ENCODE peak calls at places on chromosomes 3 and 15, in five cellular contexts. S is esophagus squamous epithelium, X is activated T-helper 1 cell treated with Interleukin-2 at 50 U/mL for 16 hours, M is glutamatergic neuron, O is lower lobe of right lung. P is an unnamed sample.

GRCh38 chr3:41199866-41200668 is 762 bp downstream of the CTNNB1 start:
- DNase-seq in O (peak), X (peak), S (no peak), M (no peak), P (peak)

GRCh38 chr15:47796339-47796738 is 79.0 kb downstream of the SEMA6D start:
- DNase-seq in O (no peak), S (no peak), M (no peak), X (no peak), P (no peak)

GRCh38 chr3:113898892-113899291 is 48.9 kb upstream of the ZDHHC23 start:
- DNase-seq in O (no peak), X (no peak), S (no peak), M (no peak), P (no peak)

GRCh38 chr15:33111051-33111451 is 83.5 kb downstream of the FMN1 start:
- DNase-seq in X (no peak), S (no peak), O (no peak), M (no peak), P (no peak)

GRCh38 chr3:45163481-45163880 is 17.3 kb upstream of the CDCP1 start:
- DNase-seq in O (no peak), S (no peak), M (no peak), X (no peak), P (no peak)

GRCh38 chr3:49313902-49314676 is 25.8 kb downstream of the USP4 start:
- DNase-seq in M (no peak), S (no peak), X (no peak), O (no peak), P (no peak)

GRCh38 chr3:50168388-50168787 is 13.3 kb downstream of the SEMA3F start:
- DNase-seq in X (no peak), S (no peak), O (no peak), M (no peak), P (no peak)

GRCh38 chr15:98400120-98400519 is 248.2 kb upstream of the IGF1R start:
- DNase-seq in S (no peak), X (no peak), O (no peak), M (no peak), P (no peak)

GRCh38 chr3:182027366-182027765 is 315.6 kb downstream of the SOX2 start:
- DNase-seq in O (no peak), S (no peak), X (no peak), M (no peak), P (no peak)

GRCh38 chr15:34018021-34018645 is 20.9 kb downstream of the AVEN start:
- DNase-seq in M (no peak), X (no peak), S (no peak), O (no peak), P (no peak)

GRCh38 chr3:163914567-163914966 is 1163.7 kb downstream of the SI start:
- DNase-seq in O (no peak), S (no peak), M (no peak), X (no peak), P (no peak)

GRCh38 chr15:59299919-59300617 is 72.6 kb downstream of the MYO1E start:
- DNase-seq in S (peak), O (peak), M (no peak), X (peak), P (peak)

GRCh38 chr3:13966302-13966701 is 86.4 kb upstream of the WNT7A start:
- DNase-seq in X (no peak), O (no peak), S (no peak), M (no peak), P (no peak)

GRCh38 chr3:46667657-46668056 is 25.8 kb downstream of the ALS2CL start:
- DNase-seq in M (no peak), S (no peak), O (peak), X (no peak), P (peak)

GRCh38 chr3:45993421-45994027 is 2.1 kb downstream of the FYCO1 start:
- DNase-seq in M (no peak), O (no peak), X (peak), S (no peak), P (no peak)

GRCh38 chr3:196186661-196187573 is 24.3 kb downstream of the ZDHHC19 start:
- DNase-seq in M (peak), X (no peak), O (no peak), S (no peak), P (no peak)

GRCh38 chr3:56693750-56694149 is 10.7 kb upstream of the TASOR start:
- DNase-seq in M (no peak), S (no peak), O (peak), X (no peak), P (no peak)

GRCh38 chr3:55000546-55000945 is 72.7 kb upstream of the LRTM1 start:
- DNase-seq in S (no peak), M (peak), O (no peak), X (no peak), P (no peak)

GRCh38 chr3:177468816-177469590 is 271.7 kb upstream of the TBL1XR1 start:
- DNase-seq in M (no peak), X (no peak), S (no peak), O (no peak), P (no peak)

GRCh38 chr15:74400915-74401757 is 32.6 kb downstream of the SEMA7A start:
- DNase-seq in M (no peak), X (no peak), O (no peak), S (no peak), P (no peak)

GRCh38 chr15:57092252-57092651 is 173.8 kb downstream of the TCF12 start:
- DNase-seq in X (no peak), M (no peak), S (no peak), O (no peak), P (no peak)

GRCh38 chr15:31740203-31740602 is 290.1 kb upstream of the CHRNA7 start:
- DNase-seq in S (no peak), X (no peak), O (no peak), M (peak), P (no peak)

GRCh38 chr3:39279745-39280517 is at the start of gene CX3CR1:
- DNase-seq in M (no peak), X (no peak), O (no peak), S (no peak), P (no peak)

GRCh38 chr3:50430186-50430585 is 70.9 kb upstream of the TMEM115 start:
- DNase-seq in S (no peak), X (no peak), M (no peak), O (no peak), P (no peak)

GRCh38 chr15:40038267-40038653 is 721 bp downstream of the SRP14 start:
- DNase-seq in X (no peak), S (no peak), O (no peak), M (no peak), P (no peak)

GRCh38 chr3:2360815-2361214 is 262.1 kb downstream of the CNTN4 start:
- DNase-seq in M (no peak), X (no peak), S (no peak), O (no peak), P (no peak)

GRCh38 chr3:69391554-69391953 is 5.7 kb upstream of the FRMD4B start:
- DNase-seq in O (no peak), X (no peak), S (no peak), M (no peak), P (no peak)